ENCODE peak calls at places on chromosome 11, in seven cellular contexts. A is AG20443, J is aorta, R is NCI-H1092 treated with DMSO at 0.1 percent for 48 hours, S is fibroblast of pulmonary artery, I is neural crest cell, L is heart left ventricle. O is an unnamed sample.
A peak's percentile ranks its signal among the peaks of the same experiment; 100 is the strongest.

GRCh38 chr11:102430158-102430836 is 22.3 kb downstream of the TMEM123 start:
- DNase-seq in A (no peak), I (no peak), S (no peak), J (no peak), L (no peak), R (no peak), O (no peak)

GRCh38 chr11:3123761-3124733 is 41.1 kb downstream of the OSBPL5 start:
- DNase-seq in A (peak; percentile 94), R (no peak), L (peak; percentile 66), S (peak; percentile 96), J (peak; percentile 96), I (no peak), O (no peak)

GRCh38 chr11:86696451-86696850 is 24.0 kb upstream of the ME3 start:
- DNase-seq in J (no peak), L (no peak), R (no peak), I (no peak), A (no peak), S (no peak), O (no peak)

GRCh38 chr11:27619039-27619438 is 81.2 kb downstream of the BDNF start:
- DNase-seq in L (no peak), J (no peak), I (no peak), R (no peak), A (no peak), S (no peak), O (no peak)

GRCh38 chr11:78372114-78372768 is 45.4 kb downstream of the GAB2 start:
- DNase-seq in L (no peak), A (no peak), R (peak; percentile 20), I (no peak), S (no peak), J (no peak), O (no peak)

GRCh38 chr11:34860034-34860433 is 56.1 kb downstream of the APIP start:
- DNase-seq in R (peak; percentile 5), L (no peak), S (no peak), I (no peak), A (peak; percentile 32), J (no peak), O (no peak)

GRCh38 chr11:75447415-75447814 is 14.4 kb upstream of the KLHL35 start:
- DNase-seq in L (no peak), S (no peak), I (no peak), A (no peak), R (no peak), J (no peak), O (no peak)

GRCh38 chr11:72243173-72243566 is 806 bp downstream of the PHOX2A start:
- DNase-seq in R (no peak), L (no peak), A (no peak), J (peak; percentile 71), S (no peak), I (no peak), O (no peak)

GRCh38 chr11:3037041-3037944 is 19.9 kb downstream of the CARS1 start:
- DNase-seq in L (peak; percentile 79), I (peak; percentile 80), A (peak; percentile 79), J (peak; percentile 94), R (peak; percentile 62), S (peak; percentile 74), O (peak; percentile 80)

GRCh38 chr11:94638902-94639373 is 71.8 kb downstream of the PIWIL4 start:
- DNase-seq in L (no peak), J (no peak), I (no peak), A (peak; percentile 62), R (no peak), S (peak; percentile 56), O (no peak)

GRCh38 chr11:31687861-31688260 is 123.3 kb downstream of the PAX6 start:
- DNase-seq in S (no peak), A (no peak), I (no peak), L (no peak), J (no peak), R (no peak), O (no peak)

GRCh38 chr11:102879801-102880200 is 5.0 kb upstream of the MMP12 start:
- DNase-seq in S (no peak), A (no peak), R (no peak), L (no peak), J (no peak), I (no peak), O (no peak)

O was measured in activated effector memory CD4-positive, alpha-beta T cell treated with anti-CD3 and anti-CD28 coated beads, Interleukin-2, amount 50 U/mL, for 16 hours.